ENCODE peak calls at places on chromosomes 2 and 18, in four cellular contexts. One of them, this sample, is unnamed.

GRCh38 chr2:133957724-133958123 is 296.1 kb upstream of the MGAT5 start:
- DNase-seq in HCT116: no peak
- DNase-seq in SK-N-SH: no peak
- DNase-seq in neural progenitor cell: no peak
- DNase-seq in this sample: no peak

GRCh38 chr18:54734059-54734458 is 94.2 kb upstream of the RAB27B start:
- DNase-seq in HCT116: no peak
- DNase-seq in SK-N-SH: no peak
- DNase-seq in neural progenitor cell: no peak
- DNase-seq in this sample: peak; percentile 49

GRCh38 chr2:233433794-233434193 is 79.5 kb downstream of the DGKD start:
- DNase-seq in HCT116: no peak
- DNase-seq in SK-N-SH: no peak
- DNase-seq in neural progenitor cell: no peak
- DNase-seq in this sample: no peak

GRCh38 chr2:16813593-16813992 is 148.0 kb upstream of the CYRIA start:
- DNase-seq in HCT116: no peak
- DNase-seq in SK-N-SH: no peak
- DNase-seq in neural progenitor cell: no peak
- DNase-seq in this sample: no peak

GRCh38 chr18:46542545-46542944 is 114.5 kb downstream of the LOXHD1 start:
- DNase-seq in HCT116: no peak
- DNase-seq in SK-N-SH: no peak
- DNase-seq in neural progenitor cell: peak; percentile 78
- DNase-seq in this sample: peak; percentile 28

GRCh38 chr18:77130229-77131099 is 2.1 kb downstream of the MBP start:
- DNase-seq in HCT116: no peak
- DNase-seq in SK-N-SH: no peak
- DNase-seq in neural progenitor cell: no peak
- DNase-seq in this sample: no peak

GRCh38 chr2:62143696-62144095 is 52.2 kb upstream of the B3GNT2 start:
- DNase-seq in HCT116: no peak
- DNase-seq in SK-N-SH: no peak
- DNase-seq in neural progenitor cell: no peak
- DNase-seq in this sample: no peak

GRCh38 chr2:29070542-29070941 is 3.8 kb downstream of the PCARE start:
- DNase-seq in HCT116: no peak
- DNase-seq in SK-N-SH: no peak
- DNase-seq in neural progenitor cell: no peak
- DNase-seq in this sample: no peak

GRCh38 chr2:198807131-198807530 is 650.6 kb downstream of the SATB2 start:
- DNase-seq in HCT116: no peak
- DNase-seq in SK-N-SH: no peak
- DNase-seq in neural progenitor cell: no peak
- DNase-seq in this sample: no peak

GRCh38 chr2:121816797-121817196 is 61.3 kb downstream of the TSN start:
- DNase-seq in HCT116: no peak
- DNase-seq in SK-N-SH: no peak
- DNase-seq in neural progenitor cell: no peak
- DNase-seq in this sample: no peak

GRCh38 chr2:99035920-99036319 is 99.9 kb upstream of the CRACDL start:
- DNase-seq in HCT116: no peak
- DNase-seq in SK-N-SH: no peak
- DNase-seq in neural progenitor cell: no peak
- DNase-seq in this sample: peak; percentile 8

GRCh38 chr2:241724975-241725870 is 9.2 kb upstream of the D2HGDH start:
- DNase-seq in HCT116: no peak
- DNase-seq in SK-N-SH: peak; percentile 32
- DNase-seq in neural progenitor cell: no peak
- DNase-seq in this sample: no peak

GRCh38 chr2:184765048-184765881 is 166.9 kb downstream of the ZNF804A start:
- DNase-seq in HCT116: no peak
- DNase-seq in SK-N-SH: no peak
- DNase-seq in neural progenitor cell: peak; percentile 60
- DNase-seq in this sample: no peak

GRCh38 chr18:22172594-22173049 is 3.2 kb downstream of the GATA6 start:
- DNase-seq in HCT116: no peak
- DNase-seq in SK-N-SH: no peak
- DNase-seq in neural progenitor cell: no peak
- DNase-seq in this sample: no peak

GRCh38 chr2:136765256-136765735 is at the start of gene THSD7B:
- DNase-seq in HCT116: no peak
- DNase-seq in SK-N-SH: peak; percentile 69
- DNase-seq in neural progenitor cell: peak; percentile 49
- DNase-seq in this sample: no peak

GRCh38 chr2:127226520-127227263 is 6.6 kb upstream of the CYP27C1 start:
- DNase-seq in HCT116: peak; percentile 23
- DNase-seq in SK-N-SH: no peak
- DNase-seq in neural progenitor cell: no peak
- DNase-seq in this sample: peak; percentile 99

GRCh38 chr2:105791229-105791628 is 46.5 kb downstream of the NCK2 start:
- DNase-seq in HCT116: no peak
- DNase-seq in SK-N-SH: no peak
- DNase-seq in neural progenitor cell: no peak
- DNase-seq in this sample: no peak

GRCh38 chr18:78826631-78827030 is 153.0 kb upstream of the SALL3 start:
- DNase-seq in HCT116: no peak
- DNase-seq in SK-N-SH: no peak
- DNase-seq in neural progenitor cell: no peak
- DNase-seq in this sample: no peak

GRCh38 chr18:31302991-31303390 is 15.0 kb upstream of the DSG1 start:
- DNase-seq in HCT116: peak; percentile 21
- DNase-seq in SK-N-SH: no peak
- DNase-seq in neural progenitor cell: no peak
- DNase-seq in this sample: peak; percentile 69

GRCh38 chr2:25316101-25316500 is 25.6 kb downstream of the DNMT3A start:
- DNase-seq in HCT116: no peak
- DNase-seq in SK-N-SH: no peak
- DNase-seq in neural progenitor cell: no peak
- DNase-seq in this sample: no peak

GRCh38 chr2:113390133-113390849 is 47.2 kb upstream of the ZNG1B start:
- DNase-seq in HCT116: peak; percentile 72
- DNase-seq in SK-N-SH: peak; percentile 75
- DNase-seq in neural progenitor cell: peak; percentile 89
- DNase-seq in this sample: peak; percentile 87

GRCh38 chr2:152466041-152466440 is 131.1 kb downstream of the FMNL2 start:
- DNase-seq in HCT116: no peak
- DNase-seq in SK-N-SH: no peak
- DNase-seq in neural progenitor cell: no peak
- DNase-seq in this sample: peak; percentile 13

GRCh38 chr2:239561448-239562001 is 160.7 kb upstream of the HDAC4 start:
- DNase-seq in HCT116: no peak
- DNase-seq in SK-N-SH: peak; percentile 87
- DNase-seq in neural progenitor cell: no peak
- DNase-seq in this sample: no peak

GRCh38 chr2:152847067-152847466 is 128.6 kb downstream of the ARL6IP6 start:
- DNase-seq in HCT116: no peak
- DNase-seq in SK-N-SH: peak; percentile 3
- DNase-seq in neural progenitor cell: no peak
- DNase-seq in this sample: no peak

GRCh38 chr18:58044370-58045264 is 591 bp downstream of the NEDD4L start:
- DNase-seq in HCT116: no peak
- DNase-seq in SK-N-SH: peak; percentile 67
- DNase-seq in neural progenitor cell: peak; percentile 70
- DNase-seq in this sample: peak; percentile 35

GRCh38 chr18:49682301-49683190 is 120.7 kb downstream of the LIPG start:
- DNase-seq in HCT116: no peak
- DNase-seq in SK-N-SH: peak; percentile 48
- DNase-seq in neural progenitor cell: no peak
- DNase-seq in this sample: no peak
- TF ChIP-seq EZH2phosphoT487 in HCT116: no peak
- TF ChIP-seq EZH2phosphoT487 in SK-N-SH: no peak
- TF ChIP-seq EZH2phosphoT487 in neural progenitor cell: no peak
- TF ChIP-seq EZH2phosphoT487 in this sample: no peak

GRCh38 chr18:68083131-68083530 is 566.6 kb upstream of the DSEL start:
- DNase-seq in HCT116: no peak
- DNase-seq in SK-N-SH: no peak
- DNase-seq in neural progenitor cell: no peak
- DNase-seq in this sample: no peak
- H3K9ac ChIP-seq in HCT116: no peak overlapping the region
- H3K9ac ChIP-seq in SK-N-SH: no peak overlapping the region
- H3K9ac ChIP-seq in neural progenitor cell: no peak overlapping the region
- H3K9ac ChIP-seq in this sample: no peak overlapping the region

GRCh38 chr2:164954954-164955701 is at the start of gene SLC38A11:
- DNase-seq in HCT116: no peak
- DNase-seq in SK-N-SH: peak; percentile 65
- DNase-seq in neural progenitor cell: no peak
- DNase-seq in this sample: no peak
- TF ChIP-seq CTCF in HCT116: no peak
- TF ChIP-seq CTCF in SK-N-SH: no peak
- TF ChIP-seq CTCF in neural progenitor cell: no peak
- TF ChIP-seq CTCF in this sample: no peak

GRCh38 chr2:178420463-178420990 is 30.4 kb downstream of the PRKRA start:
- DNase-seq in HCT116: no peak
- DNase-seq in SK-N-SH: no peak
- DNase-seq in neural progenitor cell: no peak
- DNase-seq in this sample: no peak
- TF ChIP-seq EZH2phosphoT487 in HCT116: no peak
- TF ChIP-seq EZH2phosphoT487 in SK-N-SH: no peak
- TF ChIP-seq EZH2phosphoT487 in neural progenitor cell: no peak
- TF ChIP-seq EZH2phosphoT487 in this sample: no peak

GRCh38 chr2:178478442-178479274 is at the start of gene FKBP7:
- DNase-seq in HCT116: peak; percentile 60
- DNase-seq in SK-N-SH: peak; percentile 90
- DNase-seq in neural progenitor cell: peak; percentile 94
- DNase-seq in this sample: peak; percentile 83

GRCh38 chr2:178479275-178479616 is 846 bp upstream of the FKBP7 start:
- DNase-seq in HCT116: no peak
- DNase-seq in SK-N-SH: no peak
- DNase-seq in neural progenitor cell: no peak
- DNase-seq in this sample: no peak

GRCh38 chr2:178479758-178480226 is 465 bp upstream of the PLEKHA3 start:
- DNase-seq in HCT116: no peak
- DNase-seq in SK-N-SH: no peak
- DNase-seq in neural progenitor cell: no peak
- DNase-seq in this sample: no peak

GRCh38 chr2:178482437-178482836 is 2.2 kb downstream of the PLEKHA3 start:
- DNase-seq in HCT116: no peak
- DNase-seq in SK-N-SH: no peak
- DNase-seq in neural progenitor cell: no peak
- DNase-seq in this sample: no peak

GRCh38 chr2:178480227-178481181 is at the start of gene PLEKHA3:
- DNase-seq in HCT116: peak; percentile 94
- DNase-seq in SK-N-SH: peak; percentile 93
- DNase-seq in neural progenitor cell: peak; percentile 91
- DNase-seq in this sample: peak; percentile 96
- H3K9ac ChIP-seq in HCT116: peak within 1 kb of the TSS; percentile 77
- H3K9ac ChIP-seq in SK-N-SH: peak within 1 kb of the TSS; percentile 79
- H3K9ac ChIP-seq in neural progenitor cell: peak within 1 kb of the TSS; percentile 71
- H3K9ac ChIP-seq in this sample: peak within 1 kb of the TSS; percentile 53

GRCh38 chr2:8539743-8540551 is 141.9 kb upstream of the ID2 start:
- DNase-seq in HCT116: no peak
- DNase-seq in SK-N-SH: peak; percentile 93
- DNase-seq in neural progenitor cell: peak; percentile 21
- DNase-seq in this sample: peak; percentile 94
- TF ChIP-seq CTCF in HCT116: no peak
- TF ChIP-seq CTCF in SK-N-SH: no peak
- TF ChIP-seq CTCF in neural progenitor cell: no peak
- TF ChIP-seq CTCF in this sample: peak; percentile 54

GRCh38 chr2:148992448-148992847 is 46.1 kb upstream of the LYPD6B start:
- DNase-seq in HCT116: no peak
- DNase-seq in SK-N-SH: no peak
- DNase-seq in neural progenitor cell: no peak
- DNase-seq in this sample: no peak

GRCh38 chr2:148989882-148990493 is 48.5 kb upstream of the LYPD6B start:
- DNase-seq in HCT116: peak; percentile 74
- DNase-seq in SK-N-SH: peak; percentile 64
- DNase-seq in neural progenitor cell: peak; percentile 80
- DNase-seq in this sample: peak; percentile 87

GRCh38 chr2:148993336-148993735 is 45.2 kb upstream of the LYPD6B start:
- DNase-seq in HCT116: no peak
- DNase-seq in SK-N-SH: no peak
- DNase-seq in neural progenitor cell: no peak
- DNase-seq in this sample: no peak

GRCh38 chr2:148988337-148988736 is 50.2 kb upstream of the LYPD6B start:
- DNase-seq in HCT116: no peak
- DNase-seq in SK-N-SH: no peak
- DNase-seq in neural progenitor cell: no peak
- DNase-seq in this sample: no peak

GRCh38 chr2:148990968-148991367 is 47.5 kb upstream of the LYPD6B start:
- DNase-seq in HCT116: no peak
- DNase-seq in SK-N-SH: peak; percentile 11
- DNase-seq in neural progenitor cell: no peak
- DNase-seq in this sample: no peak
- TF ChIP-seq EZH2phosphoT487 in HCT116: no peak
- TF ChIP-seq EZH2phosphoT487 in SK-N-SH: no peak
- TF ChIP-seq EZH2phosphoT487 in neural progenitor cell: no peak
- TF ChIP-seq EZH2phosphoT487 in this sample: no peak

DNA sequence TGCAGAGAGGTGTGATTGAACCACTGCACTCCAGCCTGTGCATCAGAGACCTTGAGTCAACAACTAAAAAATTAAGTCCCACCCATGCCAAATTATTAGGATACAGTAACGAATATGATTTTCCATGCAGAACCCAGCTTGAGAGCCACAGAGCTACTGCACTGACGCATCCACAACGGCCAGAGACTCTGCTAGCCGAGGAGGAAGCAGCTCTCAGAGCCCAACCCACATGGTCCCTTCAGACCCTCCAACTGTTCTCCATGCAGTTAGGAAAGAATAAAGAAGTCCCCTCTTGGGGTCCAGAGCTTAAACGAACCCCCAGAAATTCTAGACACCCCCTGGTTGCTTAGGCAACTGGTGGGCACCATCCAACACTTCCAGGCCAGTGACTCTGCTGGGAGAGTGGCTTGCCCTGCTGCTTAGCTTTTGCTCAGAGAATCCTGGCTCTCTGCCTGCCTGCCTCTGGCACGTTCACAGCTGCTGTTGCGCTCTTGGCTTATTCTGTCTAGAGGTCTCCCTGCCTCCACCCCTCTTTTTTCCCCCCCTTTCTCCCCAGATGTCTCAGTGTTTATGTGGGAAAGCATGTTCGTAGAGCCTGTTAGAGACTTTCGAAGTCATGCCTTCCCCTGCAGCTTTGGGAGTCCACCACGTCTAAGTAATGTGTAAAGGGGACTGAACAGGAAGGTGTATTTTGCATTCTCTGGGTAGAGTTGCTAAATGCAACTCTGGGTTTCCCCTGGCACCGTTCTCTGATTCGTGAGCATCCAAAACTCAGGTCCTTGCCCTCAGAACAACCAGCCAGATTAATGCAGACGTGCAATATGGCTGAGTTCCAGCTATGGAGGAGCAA is 26.0 kb upstream of the SP3 start:
- DNase-seq in HCT116: no peak
- DNase-seq in SK-N-SH: peak; percentile 43
- DNase-seq in neural progenitor cell: no peak
- DNase-seq in this sample: peak; percentile 43
- H3K9ac ChIP-seq in HCT116: no peak overlapping the region
- H3K9ac ChIP-seq in SK-N-SH: no peak overlapping the region
- H3K9ac ChIP-seq in neural progenitor cell: no peak overlapping the region
- H3K9ac ChIP-seq in this sample: peak overlapping the region; percentile 35

GRCh38 chr2:227325056-227325823 is at the start of gene MFF:
- DNase-seq in HCT116: peak; percentile 87
- DNase-seq in SK-N-SH: peak; percentile 94
- DNase-seq in neural progenitor cell: peak; percentile 90
- DNase-seq in this sample: peak; percentile 90
- TF ChIP-seq CTCF in HCT116: no peak
- TF ChIP-seq CTCF in SK-N-SH: peak; percentile 29
- TF ChIP-seq CTCF in neural progenitor cell: peak; percentile 38
- TF ChIP-seq CTCF in this sample: peak; percentile 54